ENCODE peak calls at places on chromosome 5, in eight cellular contexts. R is endothelial cell; L is PC-9; U is GM19239; S is A549; Z is stimulated activated naive B cell treated with anti-CD40 and anti-IgM and Interleukin-4, amounts not matched to agents 10 μg/mL and 1 μg/mL and 100 μg/mL, for 72 hours; N is T follicular helper cell; T is left lung. Y is an unnamed sample.

GRCh38 chr5:96726802-96727201 is 64.6 kb downstream of the CAST start:
- DNase-seq in T (no peak), S (no peak), Z (no peak), U (no peak), R (no peak), L (no peak), N (no peak), Y (no peak)

GRCh38 chr5:120765189-120765588 is 301.1 kb downstream of the PRR16 start:
- DNase-seq in N (no peak), U (no peak), S (no peak), T (no peak), Z (no peak), L (no peak), R (no peak), Y (no peak)

GRCh38 chr5:31237159-31237558 is 43.7 kb downstream of the CDH6 start:
- DNase-seq in L (no peak), Z (no peak), S (no peak), N (no peak), U (no peak), R (no peak), T (no peak), Y (no peak)

GRCh38 chr5:174355208-174355612 is 309.7 kb downstream of the NSG2 start:
- DNase-seq in L (no peak), R (no peak), Z (no peak), S (no peak), N (no peak), U (no peak), T (no peak), Y (no peak)

GRCh38 chr5:43216941-43217340 is 24.9 kb downstream of the NIM1K start:
- DNase-seq in U (no peak), S (no peak), R (no peak), L (no peak), Z (no peak), N (no peak), T (no peak), Y (no peak)

GRCh38 chr5:157459715-157460599 is at the start of gene NIPAL4:
- DNase-seq in L (no peak), Z (peak), S (peak), T (no peak), U (no peak), R (peak), N (peak), Y (no peak)

GRCh38 chr5:151251001-151251551 is 1.9 kb upstream of the GM2A start:
- DNase-seq in U (no peak), R (no peak), N (no peak), L (no peak), S (no peak), Z (no peak), T (peak), Y (no peak)

GRCh38 chr5:160442824-160443431 is 21.3 kb downstream of the PTTG1 start:
- DNase-seq in Z (no peak), U (no peak), T (no peak), R (no peak), L (no peak), N (no peak), S (no peak), Y (no peak)

GRCh38 chr5:10563940-10564837 is at the start of gene ANKRD33B:
- DNase-seq in N (peak), S (peak), R (peak), T (peak), Z (peak), U (peak), L (peak), Y (peak)

GRCh38 chr5:17056056-17056690 is 120.1 kb upstream of the MYO10 start:
- DNase-seq in U (no peak), T (no peak), Z (no peak), L (peak), R (no peak), N (no peak), S (no peak), Y (no peak)

GRCh38 chr5:11912-12311 is 80.1 kb upstream of the PLEKHG4B start:
- DNase-seq in N (no peak), Z (no peak), S (no peak), T (no peak), R (no peak), L (no peak), U (no peak), Y (no peak)

GRCh38 chr5:83726912-83727311 is 6.3 kb upstream of the HAPLN1 start:
- DNase-seq in S (no peak), U (no peak), R (no peak), L (no peak), T (no peak), Z (no peak), N (no peak), Y (no peak)

GRCh38 chr5:151483176-151483575 is 35.8 kb downstream of the SLC36A1 start:
- DNase-seq in S (no peak), R (no peak), T (no peak), Z (no peak), L (no peak), N (no peak), U (no peak), Y (no peak)

GRCh38 chr5:111548992-111549649 is 36.8 kb upstream of the STARD4 start:
- DNase-seq in U (no peak), L (no peak), T (no peak), Z (no peak), R (no peak), S (no peak), N (no peak), Y (no peak)

GRCh38 chr5:139459451-139459934 is 3.0 kb downstream of the ECSCR start:
- DNase-seq in S (no peak), R (no peak), T (no peak), U (no peak), N (no peak), Z (no peak), L (no peak), Y (no peak)

GRCh38 chr5:80763873-80764647 is 109.3 kb upstream of the DHFR start:
- DNase-seq in U (no peak), R (no peak), S (no peak), T (no peak), L (peak), Z (no peak), N (no peak), Y (no peak)

GRCh38 chr5:58406394-58406793 is 53.5 kb downstream of the PLK2 start:
- DNase-seq in Z (no peak), T (no peak), N (no peak), L (no peak), S (no peak), R (no peak), U (no peak), Y (no peak)

GRCh38 chr5:144125163-144125726 is 45.2 kb downstream of the YIPF5 start:
- DNase-seq in U (no peak), L (no peak), N (no peak), Z (no peak), S (no peak), T (no peak), R (no peak), Y (no peak)

GRCh38 chr5:76472338-76473336 is 69.6 kb downstream of the IQGAP2 start:
- DNase-seq in R (no peak), N (peak), S (peak), Z (no peak), L (no peak), U (no peak), T (no peak), Y (no peak)

GRCh38 chr5:1320436-1321344 is 24.2 kb downstream of the CLPTM1L start:
- DNase-seq in Z (no peak), T (peak), U (no peak), S (no peak), N (no peak), L (no peak), R (no peak), Y (no peak)

GRCh38 chr5:73433982-73434342 is 14.6 kb downstream of the FOXD1 start:
- DNase-seq in Z (no peak), L (no peak), U (no peak), N (no peak), R (no peak), T (no peak), S (no peak), Y (no peak)

GRCh38 chr5:179967489-179967888 is 59.8 kb upstream of the TBC1D9B start:
- DNase-seq in N (no peak), R (no peak), U (no peak), T (no peak), Z (no peak), S (no peak), L (no peak), Y (no peak)

GRCh38 chr5:17381926-17382325 is 116.1 kb upstream of the TAF11L2 start:
- DNase-seq in R (no peak), U (no peak), S (no peak), L (no peak), T (peak), Z (no peak), N (no peak), Y (no peak)

Y was measured in activated gamma-delta T cell treated with anti-CD3 and anti-CD28 coated beads, Interleukin-2, amount 50 U/mL, for 16 hours.